ENCODE peak calls at places on chromosomes 13 and 19, in seven cellular contexts. O, Q, K, L, T, D and P are unnamed samples.

GRCh38 chr13:90846956-90847355 is 500.5 kb upstream of the MIR17HG start:
- DNase-seq in O (peak; percentile 5), D (no peak), T (no peak), Q (no peak), K (no peak), L (no peak), P (no peak)

GRCh38 chr19:49390978-49391304 is 2.9 kb downstream of the KASH5 start:
- DNase-seq in Q (no peak), T (no peak), O (no peak), L (no peak), K (no peak), D (no peak), P (no peak)

GRCh38 chr13:28329395-28330158 is 165.4 kb downstream of the FLT1 start:
- DNase-seq in D (no peak), L (no peak), O (no peak), K (no peak), T (no peak), Q (no peak), P (no peak)

GRCh38 chr13:30371649-30372265 is 50.5 kb upstream of the UBE2L5 start:
- DNase-seq in D (peak; percentile 96), O (no peak), T (no peak), L (no peak), Q (peak; percentile 21), K (no peak), P (peak; percentile 35)

GRCh38 chr13:63517376-63517775 is 2101.7 kb upstream of the PCDH20 start:
- DNase-seq in D (no peak), Q (no peak), T (no peak), L (no peak), O (no peak), K (no peak), P (no peak)

GRCh38 chr19:33205110-33205509 is 11.0 kb downstream of the LRP3 start:
- DNase-seq in Q (no peak), K (no peak), L (no peak), T (no peak), O (peak; percentile 27), D (no peak), P (no peak)

GRCh38 chr13:33351324-33351723 is 65.8 kb upstream of the STARD13 start:
- DNase-seq in D (no peak), L (no peak), O (no peak), Q (peak; percentile 27), T (no peak), K (no peak), P (no peak)

GRCh38 chr19:2578911-2579677 is 103.2 kb downstream of the GADD45B start:
- DNase-seq in O (peak; percentile 90), L (peak; percentile 72), T (peak; percentile 91), K (peak; percentile 68), D (no peak), Q (peak; percentile 78), P (peak; percentile 90)

GRCh38 chr13:79782541-79783216 is 301.7 kb downstream of the NDFIP2 start:
- DNase-seq in O (peak; percentile 35), L (no peak), T (peak; percentile 66), K (no peak), Q (no peak), D (no peak), P (peak; percentile 14)

GRCh38 chr19:33344210-33344609 is 29.3 kb upstream of the CEBPG start:
- DNase-seq in D (no peak), Q (no peak), O (no peak), T (no peak), K (no peak), L (no peak), P (no peak)

GRCh38 chr13:96710166-96710866 is 284.0 kb downstream of the OXGR1 start:
- DNase-seq in D (no peak), L (no peak), T (no peak), K (no peak), O (no peak), Q (no peak), P (no peak)

GRCh38 chr19:47445937-47446402 is 25.7 kb downstream of the SLC8A2 start:
- DNase-seq in Q (no peak), K (no peak), D (no peak), T (peak; percentile 65), O (peak; percentile 89), L (peak; percentile 72), P (no peak)

GRCh38 chr19:45424191-45425058 is 708 bp upstream of the ERCC1 start:
- DNase-seq in O (peak; percentile 67), K (no peak), D (no peak), T (peak; percentile 76), L (peak; percentile 69), Q (peak; percentile 91), P (peak; percentile 86)
- TF ChIP-seq SIN3A in O (no peak), K (no peak), D (no peak), T (no peak), L (peak; percentile 4), Q (peak; percentile 49), P (no peak)

GRCh38 chr13:35279500-35279899 is 197.0 kb downstream of the MAB21L1 start:
- DNase-seq in K (no peak), L (no peak), D (no peak), O (no peak), Q (no peak), T (no peak), P (peak; percentile 18)

GRCh38 chr13:35278917-35279316 is 197.6 kb downstream of the MAB21L1 start:
- DNase-seq in O (no peak), D (no peak), T (no peak), K (no peak), L (no peak), Q (no peak), P (no peak)

GRCh38 chr13:35285677-35286076 is 190.8 kb downstream of the MAB21L1 start:
- DNase-seq in K (no peak), T (no peak), O (no peak), D (no peak), L (no peak), Q (no peak), P (no peak)

DNA sequence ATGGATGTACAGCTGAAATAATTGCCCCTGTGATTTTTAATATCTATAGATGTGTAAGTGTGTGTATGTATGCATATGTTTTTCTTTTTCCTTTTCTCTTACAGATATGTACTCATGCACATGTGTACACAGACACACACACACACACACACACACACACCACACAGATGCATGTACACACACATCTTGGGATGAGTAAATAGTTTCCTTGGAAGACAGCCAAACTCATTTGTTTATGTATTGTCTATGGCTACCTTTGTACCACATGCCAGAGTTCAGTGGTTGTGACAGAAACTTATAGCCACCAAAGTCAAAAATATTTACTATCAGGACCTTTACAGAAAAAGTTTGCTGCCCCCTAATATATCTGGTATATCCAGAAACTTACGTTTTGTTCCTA is 192.6 kb downstream of the MAB21L1 start:
- DNase-seq in L (no peak), K (no peak), O (no peak), T (no peak), Q (no peak), D (no peak), P (peak; percentile 80)
- TF ChIP-seq SIN3A in L (no peak), K (no peak), O (no peak), T (no peak), Q (no peak), D (no peak), P (no peak)

GRCh38 chr13:67137044-67137735 is 92.9 kb downstream of the PCDH9 start:
- DNase-seq in K (no peak), D (no peak), Q (no peak), T (no peak), O (no peak), L (no peak), P (no peak)

GRCh38 chr13:67134322-67135129 is 95.6 kb downstream of the PCDH9 start:
- DNase-seq in T (no peak), K (no peak), D (no peak), O (no peak), Q (no peak), L (no peak), P (no peak)

GRCh38 chr13:67133476-67133875 is 96.7 kb downstream of the PCDH9 start:
- DNase-seq in L (no peak), Q (no peak), D (no peak), K (no peak), T (no peak), O (no peak), P (no peak)

GRCh38 chr13:67136157-67136556 is 94.0 kb downstream of the PCDH9 start:
- DNase-seq in Q (no peak), T (no peak), K (no peak), O (no peak), L (peak; percentile 10), D (no peak), P (no peak)

DNA sequence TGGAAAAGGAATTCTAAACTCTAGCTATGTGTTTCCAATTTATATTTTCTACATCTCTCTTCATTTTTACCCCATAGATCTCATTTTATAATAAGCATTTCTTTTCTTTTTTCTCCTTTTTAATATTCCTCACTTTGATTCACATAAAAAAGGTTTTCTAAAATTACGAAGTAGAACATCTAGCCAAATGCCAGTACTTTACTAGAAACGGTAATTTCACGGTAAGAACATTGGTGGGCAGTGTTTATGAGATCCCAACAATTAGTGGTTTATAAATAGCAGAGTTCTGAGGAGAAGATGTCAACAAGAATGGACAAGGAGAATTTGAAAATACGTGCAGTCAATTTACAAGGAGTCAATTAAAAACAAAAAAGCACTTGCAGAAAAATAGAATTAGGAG is 94.8 kb downstream of the PCDH9 start:
- DNase-seq in T (no peak), D (no peak), Q (no peak), L (no peak), O (no peak), K (no peak), P (no peak)
- TF ChIP-seq SIN3A in T (no peak), D (no peak), Q (no peak), L (no peak), O (no peak), K (no peak), P (no peak)

GRCh38 chr19:38879400-38879751 is 1.3 kb upstream of the RINL start:
- DNase-seq in K (no peak), T (no peak), Q (no peak), D (no peak), O (peak; percentile 11), L (no peak), P (no peak)

GRCh38 chr19:38880076-38880881 is 2.2 kb upstream of the RINL start:
- DNase-seq in Q (no peak), T (no peak), K (no peak), D (no peak), O (peak; percentile 12), L (no peak), P (no peak)

GRCh38 chr19:38875656-38876345 is 2.3 kb downstream of the RINL start:
- DNase-seq in O (no peak), L (no peak), Q (no peak), K (no peak), T (no peak), D (no peak), P (no peak)

GRCh38 chr19:38878575-38879399 is 712 bp upstream of the RINL start:
- DNase-seq in O (peak; percentile 20), L (no peak), K (no peak), Q (no peak), T (no peak), D (no peak), P (no peak)

DNA sequence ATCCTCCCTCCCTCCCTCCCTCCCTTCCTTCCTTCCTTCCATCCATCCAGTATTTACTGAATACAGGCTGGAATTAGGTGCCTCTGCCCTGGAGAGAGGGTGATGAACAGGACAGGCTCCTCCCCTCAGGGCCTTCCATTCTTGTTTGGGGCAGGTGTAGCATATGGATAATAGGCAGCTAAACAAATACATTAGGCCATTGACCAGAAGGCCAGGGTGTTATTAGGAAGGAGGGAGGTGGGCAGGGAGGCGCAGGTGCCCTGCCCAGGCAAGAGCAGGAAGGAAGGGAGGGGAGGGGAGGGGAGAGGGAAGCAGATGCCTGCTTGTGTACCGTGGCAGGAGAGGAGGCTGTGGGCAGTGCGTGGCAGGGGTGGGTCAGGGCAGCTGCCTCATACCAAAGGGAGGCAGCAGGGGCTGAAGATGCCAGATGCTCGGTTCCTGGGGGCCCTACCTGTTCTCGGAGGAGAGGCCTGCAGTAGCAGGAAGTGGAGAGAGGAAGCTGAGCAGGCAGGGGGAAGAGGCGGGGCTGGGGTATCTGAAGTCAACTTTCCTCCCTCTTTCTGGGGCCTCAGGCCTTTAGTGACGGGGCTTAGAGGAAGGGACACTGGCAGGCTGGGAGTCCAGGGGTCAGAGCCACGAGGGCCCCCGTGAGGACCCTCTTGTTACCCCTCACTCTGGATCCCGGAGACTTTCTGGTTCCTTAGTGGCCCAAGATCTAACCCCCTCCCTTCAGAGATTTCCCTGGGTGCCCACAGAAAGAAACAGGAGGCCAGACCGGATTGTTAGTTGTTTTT is at the start of gene RINL:
- DNase-seq in L (peak; percentile 49), T (no peak), Q (no peak), K (no peak), D (no peak), O (peak; percentile 49), P (no peak)
- TF ChIP-seq SIN3A in L (no peak), T (no peak), Q (no peak), K (no peak), D (no peak), O (no peak), P (no peak)